ENCODE peak calls at places on chromosomes 6 and 20, in four cellular contexts. One of them, this sample, is unnamed. For H3K36me3, the result is how much of the 10 kb centered on the place peaks cover.

GRCh38 chr6:156976144-156977088 is 199.2 kb downstream of the ARID1B start:
- DNase-seq in pancreas: no peak
- DNase-seq in adrenal gland: no peak
- DNase-seq in GM23248: peak
- DNase-seq in this sample: no peak

GRCh38 chr20:51886891-51887608 is 84.7 kb upstream of the SALL4 start:
- DNase-seq in pancreas: no peak
- DNase-seq in adrenal gland: no peak
- DNase-seq in GM23248: no peak
- DNase-seq in this sample: no peak

GRCh38 chr20:23022849-23023248 is 12.3 kb upstream of the SSTR4 start:
- DNase-seq in pancreas: no peak
- DNase-seq in adrenal gland: no peak
- DNase-seq in GM23248: no peak
- DNase-seq in this sample: no peak

GRCh38 chr20:53128024-53128423 is 155.9 kb downstream of the TSHZ2 start:
- DNase-seq in pancreas: no peak
- DNase-seq in adrenal gland: no peak
- DNase-seq in GM23248: peak
- DNase-seq in this sample: no peak

GRCh38 chr20:38350879-38351775 is 4.8 kb downstream of the LBP start:
- DNase-seq in pancreas: no peak
- DNase-seq in adrenal gland: peak
- DNase-seq in GM23248: no peak
- DNase-seq in this sample: peak

GRCh38 chr20:50226093-50226974 is 35.7 kb downstream of the CEBPB start:
- DNase-seq in pancreas: no peak
- DNase-seq in adrenal gland: peak
- DNase-seq in GM23248: peak
- DNase-seq in this sample: no peak

GRCh38 chr20:33679758-33680485 is 5.7 kb upstream of the NECAB3 start:
- DNase-seq in pancreas: peak
- DNase-seq in adrenal gland: no peak
- DNase-seq in GM23248: no peak
- DNase-seq in this sample: no peak

GRCh38 chr6:125858427-125859320 is 67.9 kb downstream of the NCOA7 start:
- DNase-seq in pancreas: peak
- DNase-seq in adrenal gland: peak
- DNase-seq in GM23248: peak
- DNase-seq in this sample: peak

GRCh38 chr6:89347825-89348224 is 4.7 kb downstream of the UBE2J1 start:
- DNase-seq in pancreas: peak
- DNase-seq in adrenal gland: no peak
- DNase-seq in GM23248: peak
- DNase-seq in this sample: no peak

DNA sequence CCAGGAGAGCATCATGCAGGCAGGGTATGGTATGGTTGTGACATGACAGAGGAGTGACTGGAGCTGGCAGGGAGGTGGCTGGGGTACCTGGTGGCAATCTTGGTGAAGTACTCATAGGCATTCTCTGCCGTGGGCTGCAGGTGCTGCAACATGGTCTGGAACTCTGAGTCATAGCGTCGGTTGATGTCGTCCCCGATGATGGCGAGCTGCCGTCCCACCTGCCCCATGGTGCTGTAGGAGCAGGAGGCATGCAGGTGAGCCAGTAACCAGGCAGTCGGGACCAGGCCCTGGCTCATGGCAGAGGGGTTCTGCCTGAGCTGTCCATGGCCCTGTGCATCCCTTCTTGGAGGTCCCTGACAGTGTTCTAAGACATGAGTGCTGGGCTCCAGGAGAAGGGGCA is 4.9 kb downstream of the BAK1 start:
- DNase-seq in pancreas: no peak
- DNase-seq in adrenal gland: no peak
- DNase-seq in GM23248: no peak
- DNase-seq in this sample: no peak
- H3K36me3 ChIP-seq in pancreas: under half
- H3K36me3 ChIP-seq in adrenal gland: under half
- H3K36me3 ChIP-seq in GM23248: under half
- H3K36me3 ChIP-seq in this sample: under half

GRCh38 chr20:44494266-44494665 is 18.6 kb downstream of the TTPAL start:
- DNase-seq in pancreas: no peak
- DNase-seq in adrenal gland: no peak
- DNase-seq in GM23248: peak
- DNase-seq in this sample: no peak
- H3K36me3 ChIP-seq in pancreas: under half
- H3K36me3 ChIP-seq in adrenal gland: half or more
- H3K36me3 ChIP-seq in GM23248: under half
- H3K36me3 ChIP-seq in this sample: half or more

DNA sequence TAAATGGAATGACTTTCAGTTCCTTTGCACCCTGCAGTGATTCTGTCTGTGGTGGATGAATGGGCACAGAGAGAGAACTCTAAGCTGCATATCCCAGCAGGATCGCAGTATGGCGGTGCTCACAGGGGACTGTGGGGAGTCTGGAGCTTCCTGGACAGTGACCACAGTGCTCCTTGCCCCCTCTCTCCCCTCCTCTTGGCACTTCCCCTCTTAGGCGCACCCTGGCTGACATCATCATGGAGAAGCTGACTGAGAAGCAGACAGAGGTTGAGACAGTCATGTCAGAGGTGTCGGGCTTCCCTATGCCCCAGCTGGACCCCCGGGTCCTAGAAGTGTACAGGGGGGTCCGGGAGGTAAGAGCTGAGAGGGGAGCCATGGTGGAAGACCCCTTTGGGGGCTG is 8.6 kb downstream of the BYSL start:
- DNase-seq in pancreas: no peak
- DNase-seq in adrenal gland: no peak
- DNase-seq in GM23248: no peak
- DNase-seq in this sample: no peak
- H3K36me3 ChIP-seq in pancreas: under half
- H3K36me3 ChIP-seq in adrenal gland: half or more
- H3K36me3 ChIP-seq in GM23248: half or more
- H3K36me3 ChIP-seq in this sample: half or more

DNA sequence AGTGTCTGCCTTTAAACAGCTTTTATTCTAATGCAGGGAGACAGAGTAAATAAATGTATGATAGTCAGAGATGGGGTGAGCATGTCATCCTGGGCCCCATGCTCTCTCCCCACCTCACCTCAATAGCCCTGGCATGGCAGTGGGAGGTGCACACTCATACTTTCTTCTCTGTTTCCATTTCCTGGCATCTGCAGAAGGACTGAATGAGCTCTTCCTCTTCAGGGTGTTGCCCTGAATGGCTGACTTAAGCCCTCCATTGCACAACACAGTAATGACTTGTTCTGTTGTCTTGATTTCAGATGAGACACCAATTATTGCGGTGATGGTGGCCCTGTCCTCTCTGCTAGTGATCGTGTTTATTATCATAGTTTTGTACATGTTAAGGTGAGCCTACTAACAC is 57.0 kb upstream of the GNRH2 start:
- DNase-seq in pancreas: no peak
- DNase-seq in adrenal gland: peak
- DNase-seq in GM23248: peak
- DNase-seq in this sample: no peak
- H3K36me3 ChIP-seq in pancreas: under half
- H3K36me3 ChIP-seq in adrenal gland: under half
- H3K36me3 ChIP-seq in GM23248: under half
- H3K36me3 ChIP-seq in this sample: half or more

DNA sequence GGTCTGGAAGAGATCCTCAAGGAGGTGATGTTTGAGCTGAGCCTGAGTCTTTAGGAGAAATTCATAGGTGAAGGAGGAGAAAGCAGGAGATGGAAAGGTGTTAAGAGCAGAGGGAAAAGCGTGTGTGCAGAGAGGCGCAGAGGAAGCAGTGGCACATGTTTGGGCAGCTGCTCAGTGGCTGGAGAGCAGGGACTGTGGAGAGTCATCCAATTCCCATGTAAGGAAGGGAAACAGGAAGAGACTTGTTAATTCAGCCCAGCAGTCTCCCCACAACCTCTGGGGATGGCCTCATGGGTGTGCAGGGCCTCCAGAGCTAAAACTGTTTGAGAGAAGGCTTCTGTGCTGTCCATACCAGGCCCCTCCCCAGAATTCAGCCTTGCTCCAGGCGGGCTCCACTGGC is 16.2 kb downstream of the AAR2 start:
- DNase-seq in pancreas: no peak
- DNase-seq in adrenal gland: no peak
- DNase-seq in GM23248: no peak
- DNase-seq in this sample: no peak
- H3K36me3 ChIP-seq in pancreas: under half
- H3K36me3 ChIP-seq in adrenal gland: half or more
- H3K36me3 ChIP-seq in GM23248: under half
- H3K36me3 ChIP-seq in this sample: under half

GRCh38 chr20:1446536-1446935 is 20.1 kb downstream of the NSFL1C start:
- DNase-seq in pancreas: no peak
- DNase-seq in adrenal gland: no peak
- DNase-seq in GM23248: no peak
- DNase-seq in this sample: no peak

GRCh38 chr20:1440024-1440423 is 26.6 kb downstream of the NSFL1C start:
- DNase-seq in pancreas: no peak
- DNase-seq in adrenal gland: no peak
- DNase-seq in GM23248: peak
- DNase-seq in this sample: no peak

GRCh38 chr20:1442304-1442703 is 24.3 kb downstream of the NSFL1C start:
- DNase-seq in pancreas: no peak
- DNase-seq in adrenal gland: no peak
- DNase-seq in GM23248: no peak
- DNase-seq in this sample: no peak

GRCh38 chr20:1441133-1441532 is 25.5 kb downstream of the NSFL1C start:
- DNase-seq in pancreas: no peak
- DNase-seq in adrenal gland: no peak
- DNase-seq in GM23248: no peak
- DNase-seq in this sample: no peak

DNA sequence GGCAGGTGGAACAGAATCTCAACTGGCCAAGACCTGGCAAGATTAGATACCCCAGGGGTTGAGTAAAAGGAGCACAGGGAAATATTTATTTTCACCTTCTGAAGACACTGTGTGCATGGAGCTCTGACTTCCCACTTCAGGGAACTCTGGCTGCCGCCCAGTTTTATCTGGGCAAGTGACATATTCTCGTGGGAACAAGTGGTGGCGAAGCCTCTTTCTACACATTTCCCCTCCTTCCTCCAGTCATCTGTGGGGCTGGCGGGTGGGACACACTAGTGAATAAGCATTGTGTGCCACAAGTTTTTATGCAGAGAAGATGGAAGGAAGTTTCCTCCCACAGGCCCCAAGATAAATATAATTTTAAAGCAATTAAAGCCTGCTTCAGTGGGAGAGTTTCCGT is 23.6 kb downstream of the NSFL1C start:
- DNase-seq in pancreas: no peak
- DNase-seq in adrenal gland: no peak
- DNase-seq in GM23248: no peak
- DNase-seq in this sample: no peak
- H3K36me3 ChIP-seq in pancreas: under half
- H3K36me3 ChIP-seq in adrenal gland: half or more
- H3K36me3 ChIP-seq in GM23248: under half
- H3K36me3 ChIP-seq in this sample: under half

GRCh38 chr20:10430000-10430466 is 4.0 kb downstream of the MKKS start:
- DNase-seq in pancreas: no peak
- DNase-seq in adrenal gland: no peak
- DNase-seq in GM23248: peak
- DNase-seq in this sample: no peak
- H3K36me3 ChIP-seq in pancreas: under half
- H3K36me3 ChIP-seq in adrenal gland: under half
- H3K36me3 ChIP-seq in GM23248: under half
- H3K36me3 ChIP-seq in this sample: under half

This sample was measured in heart right ventricle.